ENCODE peak calls at places on chromosome 16, in ten cellular contexts. I is brain microvascular endothelial cell; U is AG09309; C is upper lobe of right lung; F is progenitor cell of endocrine pancreas; O is mesothelial cell of epicardium; H is CD4-positive, alpha-beta T cell; L is MM.1S; Z is IMR-90; W is choroid plexus epithelial cell. T is an unnamed sample.

GRCh38 chr16:17367034-17367433 is 103.7 kb downstream of the XYLT1 start:
- DNase-seq in U (no peak), L (no peak), W (no peak), I (no peak), C (no peak), Z (no peak), O (no peak), F (no peak), H (no peak), T (no peak)

GRCh38 chr16:27366687-27367462 is 35.1 kb upstream of the IL21R start:
- DNase-seq in U (no peak), W (no peak), Z (no peak), L (no peak), H (peak; percentile 17), I (no peak), O (no peak), F (no peak), C (peak; percentile 65), T (no peak)

GRCh38 chr16:11497851-11498289 is 88.8 kb downstream of the LITAF start:
- DNase-seq in C (no peak), W (peak; percentile 67), F (no peak), H (no peak), O (no peak), Z (peak; percentile 39), L (no peak), U (no peak), I (peak; percentile 83), T (no peak)

GRCh38 chr16:3528406-3528805 is 27.6 kb downstream of the CLUAP1 start:
- DNase-seq in C (no peak), Z (no peak), H (no peak), U (no peak), L (no peak), I (no peak), F (no peak), O (no peak), W (no peak), T (no peak)

GRCh38 chr16:84357191-84357651 is 11.1 kb upstream of the ATP2C2 start:
- DNase-seq in F (no peak), W (peak; percentile 50), O (no peak), U (no peak), C (no peak), L (no peak), I (peak; percentile 56), Z (peak; percentile 52), H (no peak), T (no peak)

GRCh38 chr16:53600076-53600475 is 97.1 kb upstream of the AKTIP start:
- DNase-seq in H (no peak), U (peak; percentile 29), C (no peak), Z (peak; percentile 20), L (no peak), F (no peak), W (peak; percentile 3), O (no peak), I (no peak), T (no peak)

GRCh38 chr16:26709175-26709574 is 357.6 kb upstream of the C16orf82 start:
- DNase-seq in Z (no peak), L (peak; percentile 6), W (no peak), C (no peak), U (no peak), O (no peak), H (no peak), I (no peak), F (no peak), T (no peak)

GRCh38 chr16:59950431-59950830 is 1216.3 kb upstream of the GOT2 start:
- DNase-seq in C (no peak), W (no peak), L (no peak), U (no peak), H (no peak), F (no peak), I (no peak), O (no peak), Z (no peak), T (no peak)

GRCh38 chr16:67939507-67940435 is 3.1 kb upstream of the PSMB10 start:
- DNase-seq in Z (no peak), W (no peak), U (no peak), I (no peak), C (no peak), F (no peak), H (peak; percentile 23), O (no peak), L (no peak), T (peak; percentile 75)

GRCh38 chr16:88992351-88993005 is 15.5 kb upstream of the CBFA2T3 start:
- DNase-seq in H (no peak), I (no peak), O (no peak), Z (no peak), L (no peak), W (no peak), C (no peak), F (no peak), U (no peak), T (no peak)

GRCh38 chr16:2838928-2839327 is 8.8 kb downstream of the ZG16B start:
- DNase-seq in L (peak; percentile 48), H (peak; percentile 45), Z (peak; percentile 89), C (peak; percentile 86), O (peak; percentile 56), I (peak; percentile 58), U (peak; percentile 38), F (peak; percentile 62), W (peak; percentile 82), T (peak; percentile 62)

DNA sequence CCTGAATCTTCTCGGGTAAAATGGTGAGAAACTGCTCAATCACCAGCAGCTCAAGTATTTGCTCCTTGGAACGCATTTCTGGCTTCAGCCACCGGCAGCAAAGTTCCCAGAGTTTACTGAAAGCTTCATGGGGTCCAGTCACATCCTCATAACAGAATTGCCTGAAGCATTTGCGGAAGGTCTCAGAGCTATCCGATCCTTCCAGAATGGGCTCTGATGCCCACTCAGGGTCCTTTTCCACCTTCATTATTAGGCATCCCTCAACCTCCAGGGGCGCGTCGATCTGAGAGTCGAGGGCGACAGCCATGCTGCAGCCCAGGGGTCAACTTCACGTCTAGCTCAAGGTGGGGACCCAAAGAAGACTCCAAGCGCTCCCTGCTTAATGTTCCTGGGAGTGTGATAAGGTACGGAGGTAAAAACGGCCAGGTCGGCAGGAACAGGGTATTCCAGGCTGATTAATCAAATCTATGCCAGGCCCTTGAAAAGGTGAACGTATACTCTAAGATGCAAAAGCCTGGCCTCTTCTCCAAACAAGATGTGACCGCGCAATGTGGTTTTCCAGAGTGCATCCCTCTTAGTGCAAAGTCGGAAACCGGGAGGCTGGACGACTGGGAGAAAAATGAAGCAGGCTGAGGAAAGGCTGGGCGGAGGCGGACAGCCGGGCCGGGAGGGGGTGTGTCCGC is 683 bp downstream of the ZKSCAN2 start:
- DNase-seq in C (no peak), L (no peak), I (peak; percentile 8), W (peak; percentile 31), Z (peak; percentile 15), F (peak; percentile 13), H (no peak), U (no peak), O (no peak), T (no peak)
- TF ChIP-seq CTCF in C (peak; percentile 16), L (no peak), I (peak; percentile 26), W (peak; percentile 32), Z (no peak), F (peak; percentile 33), H (no peak), U (no peak), O (no peak), T (no peak)

GRCh38 chr16:65422934-65423333 is 301.1 kb upstream of the CDH11 start:
- DNase-seq in W (no peak), O (no peak), F (no peak), Z (no peak), U (no peak), C (no peak), H (no peak), L (no peak), I (no peak), T (no peak)
- TF ChIP-seq CTCF in W (no peak), O (no peak), F (no peak), Z (no peak), U (no peak), C (no peak), H (no peak), L (no peak), I (no peak), T (no peak)

GRCh38 chr16:58515125-58515870 is at the start of gene SETD6:
- DNase-seq in O (peak; percentile 79), U (peak; percentile 27), W (peak; percentile 94), I (peak; percentile 85), Z (peak; percentile 84), F (peak; percentile 79), H (peak; percentile 58), L (peak; percentile 84), C (peak; percentile 95), T (peak; percentile 92)
- TF ChIP-seq CTCF in O (no peak), U (no peak), W (peak; percentile 17), I (peak; percentile 30), Z (peak; percentile 3), F (peak; percentile 48), H (no peak), L (peak; percentile 22), C (peak; percentile 14), T (no peak)

DNA sequence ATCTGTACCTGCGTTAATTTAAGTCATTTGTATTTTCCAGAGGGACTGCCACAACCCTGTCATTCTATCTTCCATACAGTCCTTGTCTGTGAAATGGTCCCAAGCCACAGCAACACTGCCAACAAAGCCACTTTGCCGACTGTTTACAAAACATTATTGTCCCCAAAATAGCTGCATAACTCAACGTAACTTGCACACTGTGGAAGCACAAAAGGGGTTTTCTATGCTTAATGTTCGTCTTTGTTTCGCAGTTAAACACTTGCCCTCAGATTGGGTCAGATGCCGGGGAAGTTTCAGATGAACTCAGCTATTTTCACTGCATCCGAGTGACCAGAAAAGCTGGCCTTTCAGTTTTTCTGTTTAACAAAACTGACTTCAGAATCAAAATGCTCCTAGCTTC is 4.6 kb downstream of the SEC14L5 start:
- DNase-seq in F (no peak), H (no peak), Z (no peak), C (no peak), I (no peak), L (peak; percentile 54), U (no peak), W (no peak), O (no peak), T (no peak)
- TF ChIP-seq CTCF in F (no peak), H (no peak), Z (no peak), C (no peak), I (no peak), L (no peak), U (no peak), W (no peak), O (no peak), T (no peak)

T was measured in right lobe of liver.